ENCODE peak calls at places on chromosome 1, in seven cellular contexts. V is tibial artery, M is IMR-90, Z is transverse colon, Q is psoas muscle, K is sigmoid colon, G is H1. U is an unnamed sample.

GRCh38 chr1:100184536-100184935 is 6.5 kb upstream of the LRRC39 start:
- DNase-seq in V (no peak), M (no peak), Z (no peak), Q (no peak), K (no peak), G (no peak), U (no peak)

GRCh38 chr1:224430511-224431113 is 4.0 kb downstream of the WDR26 start:
- DNase-seq in V (no peak), M (peak; percentile 76), Z (no peak), Q (no peak), K (no peak), G (no peak), U (peak; percentile 63)

GRCh38 chr1:205481629-205482071 is 22.8 kb upstream of the CDK18 start:
- DNase-seq in V (no peak), M (no peak), Z (no peak), Q (no peak), K (no peak), G (no peak), U (no peak)

GRCh38 chr1:53562256-53562982 is 103.2 kb downstream of the DMRTB1 start:
- DNase-seq in V (no peak), M (peak; percentile 30), Z (peak; percentile 2), Q (no peak), K (peak; percentile 38), G (no peak), U (no peak)

GRCh38 chr1:211928993-211929637 is 98.6 kb upstream of the LPGAT1 start:
- DNase-seq in V (no peak), M (peak; percentile 20), Z (peak; percentile 71), Q (no peak), K (no peak), G (no peak), U (no peak)

GRCh38 chr1:156497743-156498446 is 2.7 kb downstream of the MEF2D start:
- DNase-seq in V (peak; percentile 80), M (no peak), Z (peak; percentile 18), Q (no peak), K (peak; percentile 72), G (no peak), U (no peak)

GRCh38 chr1:59220356-59220755 is 76.5 kb upstream of the FGGY start:
- DNase-seq in V (no peak), M (no peak), Z (no peak), Q (no peak), K (no peak), G (no peak), U (no peak)

GRCh38 chr1:185520188-185520935 is 203.3 kb upstream of the IVNS1ABP start:
- DNase-seq in V (no peak), M (no peak), Z (no peak), Q (no peak), K (no peak), G (no peak), U (no peak)

GRCh38 chr1:247172956-247173355 is 1.1 kb upstream of the ZNF124 start:
- DNase-seq in V (no peak), M (no peak), Z (no peak), Q (no peak), K (no peak), G (no peak), U (no peak)

GRCh38 chr1:61047061-61047460 is 35.3 kb upstream of the NFIA start:
- DNase-seq in V (no peak), M (no peak), Z (no peak), Q (no peak), K (no peak), G (no peak), U (no peak)

GRCh38 chr1:206714331-206715058 is 29.8 kb downstream of the MAPKAPK2 start:
- DNase-seq in V (no peak), M (peak; percentile 82), Z (peak; percentile 50), Q (no peak), K (peak; percentile 86), G (no peak), U (peak; percentile 60)

GRCh38 chr1:30250338-30251022 is 472.9 kb downstream of the MATN1 start:
- DNase-seq in V (no peak), M (no peak), Z (no peak), Q (no peak), K (no peak), G (no peak), U (no peak)

GRCh38 chr1:118144777-118145176 is 40.3 kb downstream of the SPAG17 start:
- DNase-seq in V (no peak), M (peak; percentile 1), Z (no peak), Q (no peak), K (no peak), G (no peak), U (no peak)

GRCh38 chr1:100995196-100995983 is 30.2 kb downstream of the DPH5 start:
- DNase-seq in V (no peak), M (peak; percentile 44), Z (no peak), Q (no peak), K (no peak), G (no peak), U (no peak)

GRCh38 chr1:232630894-232631195 is 912 bp upstream of the SIPA1L2 start:
- DNase-seq in V (no peak), M (no peak), Z (no peak), Q (no peak), K (no peak), G (no peak), U (no peak)

GRCh38 chr1:170547255-170547654 is 15.3 kb downstream of the GORAB start:
- DNase-seq in V (no peak), M (no peak), Z (no peak), Q (no peak), K (no peak), G (no peak), U (no peak)
- H3K36me3 ChIP-seq in V (peaks cover 78% of the 10 kb centered on the region), M (peaks cover 46% of the 10 kb centered on the region), Z (peaks cover 58% of the 10 kb centered on the region), Q (peaks cover 94% of the 10 kb centered on the region), K (no peaks in the 10 kb centered on the region), G (peaks cover 4% of the 10 kb centered on the region), U (peaks cover 94% of the 10 kb centered on the region)

GRCh38 chr1:17916702-17917101 is 161.6 kb downstream of the ACTL8 start:
- DNase-seq in V (peak; percentile 21), M (no peak), Z (no peak), Q (no peak), K (no peak), G (no peak), U (no peak)
- H3K27ac ChIP-seq in V (no peak overlapping the region), M (no peak overlapping the region), Z (no peak overlapping the region), Q (no peak overlapping the region), K (no peak overlapping the region), G (no peak overlapping the region), U (no peak overlapping the region)

GRCh38 chr1:67420835-67421492 is 9.2 kb downstream of the SERBP1 start:
- DNase-seq in V (no peak), M (no peak), Z (no peak), Q (no peak), K (no peak), G (no peak), U (no peak)
- H3K36me3 ChIP-seq in V (peaks cover 92% of the 10 kb centered on the region), M (peaks cover 43% of the 10 kb centered on the region), Z (peaks cover 90% of the 10 kb centered on the region), Q (peaks cover 100% of the 10 kb centered on the region), K (peaks cover 30% of the 10 kb centered on the region), G (peaks cover 32% of the 10 kb centered on the region), U (peaks cover 100% of the 10 kb centered on the region)

GRCh38 chr1:8863712-8864324 is 14.7 kb downstream of the ENO1 start:
- DNase-seq in V (no peak), M (no peak), Z (no peak), Q (no peak), K (no peak), G (no peak), U (no peak)
- H3K27ac ChIP-seq in V (no peak overlapping the region), M (no peak overlapping the region), Z (no peak overlapping the region), Q (no peak overlapping the region), K (no peak overlapping the region), G (no peak overlapping the region), U (no peak overlapping the region)

DNA sequence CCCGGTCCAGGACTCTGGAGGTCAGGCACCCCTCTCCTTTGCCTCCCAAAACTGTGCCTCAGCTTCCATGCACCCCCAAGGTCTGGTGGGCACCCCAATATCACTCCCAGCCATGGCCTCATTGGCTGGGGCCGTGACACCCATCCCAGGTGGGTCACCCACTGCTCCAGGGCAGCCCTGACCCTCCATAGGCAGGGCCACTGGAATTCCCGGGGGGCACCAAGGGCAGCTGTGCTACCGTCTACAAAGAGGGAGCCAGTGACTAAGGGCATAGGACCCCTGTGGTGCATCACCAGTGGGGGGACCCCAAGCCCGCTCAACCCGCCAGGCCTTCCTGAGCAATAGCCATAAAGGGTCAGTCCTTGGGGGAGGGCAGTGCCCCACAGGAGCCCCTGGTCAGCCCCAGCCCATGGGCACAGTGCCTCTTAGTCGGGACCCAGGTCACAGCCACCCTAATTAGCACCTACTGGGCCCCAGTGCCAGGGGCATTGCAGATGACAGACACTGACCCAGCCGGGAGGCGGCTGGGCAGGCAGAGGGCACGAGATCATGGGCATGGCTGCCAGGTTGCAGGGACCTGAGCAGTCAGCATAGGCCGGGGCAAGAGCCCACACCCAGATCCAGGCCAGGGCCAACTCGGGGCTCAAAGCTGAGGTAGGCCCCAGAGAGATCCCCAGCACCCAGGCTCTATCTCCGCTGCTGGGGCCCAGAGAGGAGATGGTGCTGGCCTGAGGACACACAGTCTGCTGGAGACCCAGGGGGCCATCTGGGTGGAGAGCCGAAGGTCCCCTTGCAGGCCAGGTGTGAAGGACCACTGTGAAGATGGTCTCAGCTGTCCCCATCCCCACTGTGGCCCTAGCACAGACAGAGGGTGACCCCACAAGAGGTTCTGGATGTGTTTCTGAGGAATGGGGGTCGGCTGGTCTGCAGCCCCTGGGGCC is 19.0 kb upstream of the ARF1 start:
- DNase-seq in V (no peak), M (no peak), Z (no peak), Q (peak; percentile 30), K (peak; percentile 53), G (no peak), U (no peak)
- H3K36me3 ChIP-seq in V (no peaks in the 10 kb centered on the region), M (no peaks in the 10 kb centered on the region), Z (no peaks in the 10 kb centered on the region), Q (no peaks in the 10 kb centered on the region), K (no peaks in the 10 kb centered on the region), G (no peaks in the 10 kb centered on the region), U (no peaks in the 10 kb centered on the region)

GRCh38 chr1:8602471-8603219 is 214.8 kb downstream of the RERE start:
- DNase-seq in V (no peak), M (no peak), Z (no peak), Q (no peak), K (no peak), G (no peak), U (no peak)
- H3K27ac ChIP-seq in V (no peak overlapping the region), M (no peak overlapping the region), Z (no peak overlapping the region), Q (no peak overlapping the region), K (no peak overlapping the region), G (no peak overlapping the region), U (no peak overlapping the region)

DNA sequence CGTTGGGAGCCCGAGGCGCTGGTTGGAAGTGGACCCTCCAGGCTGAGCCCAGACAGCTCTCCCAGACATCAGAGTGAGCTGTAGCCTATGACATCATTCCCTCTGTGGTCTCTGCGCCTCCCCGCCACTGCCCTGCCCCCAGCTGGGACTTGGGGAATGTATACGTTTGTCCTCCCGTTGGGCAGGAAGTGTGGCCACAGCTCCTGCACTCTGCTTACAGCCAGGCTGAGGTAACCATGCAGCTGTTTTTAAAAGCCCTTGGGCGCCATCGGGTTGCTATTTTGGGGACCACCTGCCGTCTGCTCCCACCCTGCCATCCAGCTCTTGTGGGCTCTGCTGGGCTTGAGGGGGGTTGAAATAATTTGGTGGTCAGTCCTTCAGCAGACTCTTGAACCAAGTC is 7.8 kb downstream of the VASH2 start:
- DNase-seq in V (no peak), M (peak; percentile 78), Z (no peak), Q (no peak), K (no peak), G (no peak), U (peak; percentile 38)
- H3K36me3 ChIP-seq in V (no peaks in the 10 kb centered on the region), M (peaks cover 33% of the 10 kb centered on the region), Z (no peaks in the 10 kb centered on the region), Q (no peaks in the 10 kb centered on the region), K (no peaks in the 10 kb centered on the region), G (peaks cover 48% of the 10 kb centered on the region), U (no peaks in the 10 kb centered on the region)